ENCODE peak calls at places on chromosomes 5 and 9, in five cellular contexts. E is WTC11, C is HepG2, T is fibroblast of mammary gland, V is tibial artery. I is an unnamed sample.

GRCh38 chr9:134939080-134939733 is 21.5 kb upstream of the FCN1 start:
- DNase-seq in E (no peak), T (no peak), V (no peak), C (no peak), I (no peak)

GRCh38 chr5:54722846-54723433 is 205.4 kb downstream of the SNX18 start:
- DNase-seq in E (no peak), V (no peak), C (no peak), T (peak), I (no peak)

GRCh38 chr5:175836741-175837729 is 34.3 kb upstream of the CPLX2 start:
- DNase-seq in E (peak), C (no peak), T (no peak), V (no peak), I (no peak)

GRCh38 chr5:159971931-159972461 is 36.9 kb upstream of the TTC1 start:
- DNase-seq in V (no peak), T (no peak), E (peak), C (no peak), I (no peak)

GRCh38 chr5:108639356-108639755 is 108.3 kb upstream of the FER start:
- DNase-seq in E (no peak), C (no peak), V (no peak), T (no peak), I (no peak)

GRCh38 chr9:116468369-116468768 is 218.7 kb upstream of the TRIM32 start:
- DNase-seq in V (no peak), T (no peak), C (no peak), E (no peak), I (no peak)

GRCh38 chr9:87725900-87726709 is at the start of gene CTSL:
- DNase-seq in E (peak), C (peak), T (peak), V (peak), I (peak)

GRCh38 chr5:80754900-80755299 is 100.1 kb upstream of the DHFR start:
- DNase-seq in C (no peak), E (no peak), V (no peak), T (peak), I (no peak)

GRCh38 chr5:171755354-171755821 is 30.2 kb upstream of the SMIM23 start:
- DNase-seq in T (peak), C (peak), V (peak), E (no peak), I (no peak)

GRCh38 chr5:38381361-38381760 is 123.0 kb downstream of the EGFLAM start:
- DNase-seq in C (no peak), T (no peak), V (no peak), E (no peak), I (no peak)

GRCh38 chr9:97857603-97858392 is 4.8 kb downstream of the FOXE1 start:
- DNase-seq in E (peak), T (no peak), C (no peak), V (no peak), I (no peak)

GRCh38 chr9:111481885-111482636 is 2.1 kb downstream of the ECPAS start:
- DNase-seq in T (peak), E (no peak), V (no peak), C (peak), I (peak)

GRCh38 chr9:135096408-135096885 is 9.0 kb downstream of the OLFM1 start:
- DNase-seq in V (no peak), T (no peak), E (no peak), C (no peak), I (no peak)

GRCh38 chr9:728535-728934 is 113.0 kb upstream of the DMRT1 start:
- DNase-seq in V (no peak), C (no peak), E (no peak), T (no peak), I (no peak)

GRCh38 chr9:71691036-71691435 is 77.3 kb downstream of the CEMIP2 start:
- DNase-seq in E (no peak), T (no peak), V (no peak), C (no peak), I (no peak)

GRCh38 chr9:18549772-18550171 is 75.8 kb downstream of the ADAMTSL1 start:
- DNase-seq in V (no peak), E (no peak), T (no peak), C (no peak), I (no peak)

DNA sequence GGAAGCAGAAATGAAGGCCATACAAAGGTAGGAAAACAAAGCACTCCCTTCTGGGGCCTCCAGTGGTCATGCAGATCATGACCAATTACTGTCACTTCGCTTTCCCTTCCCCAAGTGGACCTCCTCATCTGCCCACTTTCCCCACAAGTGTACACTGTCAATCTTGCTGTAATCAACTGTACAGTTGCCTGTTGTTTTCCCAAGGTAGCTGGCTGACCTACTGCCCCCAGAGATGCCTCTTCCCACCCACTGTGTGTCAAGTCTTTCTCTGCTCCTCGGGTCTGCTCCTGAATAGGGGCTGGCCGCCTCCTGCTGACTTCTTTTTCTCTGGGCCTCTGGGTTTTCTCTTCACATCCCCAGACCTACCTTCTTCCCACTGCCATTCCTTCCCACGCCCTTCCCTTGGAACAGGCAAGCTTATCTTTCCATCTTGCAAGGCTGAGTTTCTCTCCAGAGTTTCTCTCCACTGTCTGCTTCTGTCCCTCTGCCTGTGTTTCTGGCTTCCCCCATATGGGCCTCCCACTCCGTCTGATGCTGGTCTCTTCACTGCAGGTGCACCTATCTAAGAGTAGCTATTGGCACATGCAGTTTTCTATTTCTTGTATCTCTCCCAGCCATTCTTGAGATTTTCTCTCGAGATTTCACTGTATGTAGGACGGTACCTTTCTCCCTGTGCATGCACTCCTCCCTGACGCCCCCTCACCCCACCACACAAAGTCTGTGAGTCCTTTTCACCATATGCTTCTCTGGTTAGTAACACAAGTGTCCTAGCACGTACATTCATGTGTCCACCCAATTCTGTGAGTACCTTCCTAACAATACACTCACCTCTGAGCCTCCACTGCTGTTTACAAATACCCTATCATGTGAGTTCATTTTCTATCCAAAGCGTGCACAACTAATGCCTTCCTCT is 2.3 kb downstream of the ELL2 start:
- DNase-seq in T (peak), E (no peak), V (no peak), C (peak), I (no peak)
- TF ChIP-seq CTCF in T (no peak), E (no peak), V (no peak), C (peak), I (no peak)

DNA sequence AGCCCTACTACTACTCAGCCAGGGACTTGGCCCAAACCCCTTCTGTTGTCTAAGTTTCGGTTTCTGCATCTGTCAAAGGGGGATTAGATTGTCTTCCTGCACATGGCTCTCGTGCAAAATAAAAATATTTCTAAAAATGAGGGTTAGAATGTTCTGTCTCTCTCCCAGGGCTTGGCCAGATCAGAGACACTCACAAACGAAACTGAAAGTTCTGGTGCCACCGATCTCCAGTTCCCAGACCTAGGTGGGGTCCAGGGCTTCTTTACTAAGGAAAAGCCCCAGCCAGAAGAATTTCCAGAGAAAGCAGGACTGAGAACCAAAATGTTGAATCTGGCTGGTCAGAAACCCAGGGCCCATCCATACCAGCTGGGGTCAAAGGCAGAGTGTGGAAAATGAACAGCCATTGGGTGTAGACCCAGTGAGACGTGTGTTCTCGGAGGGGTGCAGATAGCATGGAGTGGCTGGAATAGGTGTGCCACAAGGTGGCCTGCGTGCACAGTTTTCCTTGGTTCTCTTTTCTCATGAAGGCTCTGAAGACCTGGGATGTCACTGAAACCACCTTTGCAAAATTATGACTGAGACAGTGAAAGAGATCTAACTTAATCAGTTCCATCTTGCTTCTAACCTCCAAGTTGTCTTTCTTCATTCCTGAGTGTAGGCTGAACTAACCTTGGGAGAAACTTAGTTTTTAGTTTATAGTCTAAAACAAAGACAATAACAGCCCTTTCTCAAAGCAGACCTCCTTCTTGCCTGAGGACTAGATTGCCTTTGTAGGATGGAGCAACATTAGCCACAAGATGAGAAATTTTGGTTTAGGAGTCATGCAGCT is 2.2 kb upstream of the SLC23A1 start:
- DNase-seq in E (no peak), V (peak), T (no peak), C (peak), I (no peak)
- TF ChIP-seq CTCF in E (no peak), V (no peak), T (no peak), C (peak), I (no peak)

GRCh38 chr9:21708846-21709245 is 93.6 kb upstream of the MTAP start:
- DNase-seq in T (no peak), E (no peak), V (no peak), C (no peak), I (no peak)

GRCh38 chr9:21708225-21708624 is 94.2 kb upstream of the MTAP start:
- DNase-seq in C (no peak), V (no peak), E (no peak), T (peak), I (no peak)

GRCh38 chr9:21711504-21711903 is 90.9 kb upstream of the MTAP start:
- DNase-seq in V (no peak), C (no peak), E (no peak), T (peak), I (no peak)

GRCh38 chr9:21710792-21711191 is 91.6 kb upstream of the MTAP start:
- DNase-seq in V (no peak), C (no peak), T (peak), E (no peak), I (no peak)

GRCh38 chr9:21709464-21710058 is 92.9 kb upstream of the MTAP start:
- DNase-seq in T (peak), V (no peak), E (peak), C (peak), I (peak)
- TF ChIP-seq CTCF in T (peak), V (peak), E (peak), C (peak), I (peak)

DNA sequence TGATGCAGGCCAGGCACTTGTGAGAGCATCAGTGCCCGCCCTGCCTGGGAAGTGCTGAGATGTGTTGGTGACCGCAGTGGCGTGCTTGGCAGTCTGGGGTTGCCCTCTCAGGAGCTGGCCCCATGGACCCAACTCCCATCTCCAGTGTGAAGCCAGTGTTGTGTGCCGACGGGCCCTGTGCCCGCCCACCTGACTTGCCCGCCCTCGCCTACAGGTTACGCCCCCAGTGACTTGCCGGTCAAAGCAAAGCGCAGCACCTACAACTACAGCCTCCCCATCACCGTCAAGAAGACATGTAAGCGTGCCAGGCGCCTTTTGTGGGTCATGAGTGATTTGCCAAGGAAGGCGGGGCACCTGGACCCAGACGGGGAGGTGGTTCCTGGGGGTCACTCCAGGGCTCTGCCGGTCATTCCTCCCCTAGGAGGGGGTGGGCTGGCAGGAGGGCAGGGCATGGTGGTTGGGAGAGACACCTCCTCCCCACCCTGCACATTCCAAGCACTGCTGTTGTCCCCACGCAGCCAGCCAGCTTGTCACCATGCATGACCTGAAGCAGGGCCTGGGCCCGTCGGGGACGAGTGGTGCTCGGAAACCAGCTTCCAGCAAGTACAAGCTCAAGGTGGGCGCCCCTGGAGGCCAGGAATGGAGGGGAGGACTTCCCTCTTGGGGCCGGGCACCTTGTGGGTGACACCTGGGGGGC is 7.4 kb upstream of the CEL start:
- DNase-seq in E (no peak), C (no peak), T (no peak), V (no peak), I (no peak)
- TF ChIP-seq CTCF in E (no peak), C (no peak), T (no peak), V (no peak), I (no peak)

DNA sequence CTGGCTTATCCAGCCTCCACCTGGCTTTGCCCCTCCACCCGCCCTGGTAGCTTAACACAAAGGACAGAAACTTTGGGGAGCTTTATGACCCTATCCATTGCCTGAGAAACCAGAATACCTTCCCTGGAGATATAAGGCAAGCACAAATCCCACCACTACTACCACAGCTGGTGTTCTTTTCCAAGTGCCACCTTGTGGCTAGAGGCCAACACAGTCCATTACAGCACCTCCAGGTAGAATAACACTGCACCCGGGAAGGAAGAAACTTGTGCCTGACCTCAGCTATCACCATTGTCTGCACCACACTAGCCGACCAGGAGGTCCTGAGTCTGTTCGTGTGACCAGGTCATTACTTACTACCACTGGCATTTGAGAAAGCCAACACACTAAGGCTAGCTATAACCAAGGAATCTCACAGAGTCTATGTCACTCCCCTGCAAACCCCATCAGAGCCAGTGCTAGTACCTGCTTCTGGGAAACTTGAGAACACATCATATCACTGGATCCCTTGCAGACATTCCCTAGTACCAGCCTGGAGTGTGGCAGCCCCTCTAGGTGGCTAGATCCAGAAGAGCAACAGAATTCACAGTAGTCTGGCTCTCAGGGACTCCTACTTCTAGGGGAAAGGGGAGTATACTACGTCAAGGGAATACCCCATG is 74.0 kb upstream of the RUSC2 start:
- DNase-seq in V (no peak), E (peak), C (peak), T (no peak), I (no peak)
- TF ChIP-seq CTCF in V (no peak), E (no peak), C (peak), T (no peak), I (no peak)